ENCODE peak calls at places on chromosomes 6 and 20, in five cellular contexts. S is fibroblast of lung, F is ovary, X is IMR-90, B is psoas muscle. P is an unnamed sample.

GRCh38 chr6:124132256-124132655 is 328.6 kb downstream of the NKAIN2 start:
- DNase-seq in S (no peak), F (no peak), X (no peak), B (no peak), P (no peak)

GRCh38 chr20:45946149-45946970 is 11.9 kb downstream of the PCIF1 start:
- DNase-seq in S (peak; percentile 28), F (peak; percentile 78), X (no peak), B (peak; percentile 82), P (no peak)

GRCh38 chr20:16256981-16257380 is 316.3 kb downstream of the KIF16B start:
- DNase-seq in S (no peak), F (no peak), X (no peak), B (no peak), P (no peak)

GRCh38 chr6:108942556-108943492 is 94.6 kb downstream of the ARMC2 start:
- DNase-seq in S (no peak), F (no peak), X (no peak), B (no peak), P (no peak)

GRCh38 chr6:9851541-9852380 is 563.1 kb downstream of the TFAP2A start:
- DNase-seq in S (no peak), F (no peak), X (peak; percentile 9), B (no peak), P (no peak)

GRCh38 chr6:157985378-157986155 is 3.9 kb downstream of the SYNJ2 start:
- DNase-seq in S (no peak), F (no peak), X (no peak), B (no peak), P (no peak)

GRCh38 chr20:34055290-34055689 is 56.8 kb downstream of the EIF2S2 start:
- DNase-seq in S (no peak), F (no peak), X (no peak), B (no peak), P (no peak)

GRCh38 chr6:112979830-112980229 is 632.7 kb downstream of the RFPL4B start:
- DNase-seq in S (no peak), F (no peak), X (no peak), B (no peak), P (peak; percentile 23)

GRCh38 chr6:14001329-14002012 is 76.7 kb downstream of the RNF182 start:
- DNase-seq in S (peak; percentile 96), F (no peak), X (peak; percentile 99), B (no peak), P (peak; percentile 93)

GRCh38 chr6:100456178-100456880 is 8.4 kb downstream of the SIM1 start:
- DNase-seq in S (no peak), F (no peak), X (no peak), B (no peak), P (no peak)

GRCh38 chr6:100456881-100457220 is 7.9 kb downstream of the SIM1 start:
- DNase-seq in S (no peak), F (no peak), X (no peak), B (no peak), P (no peak)

GRCh38 chr6:100459291-100459690 is 5.4 kb downstream of the SIM1 start:
- DNase-seq in S (no peak), F (no peak), X (no peak), B (no peak), P (no peak)

GRCh38 chr6:100458841-100459154 is 5.9 kb downstream of the SIM1 start:
- DNase-seq in S (no peak), F (no peak), X (no peak), B (no peak), P (no peak)

DNA sequence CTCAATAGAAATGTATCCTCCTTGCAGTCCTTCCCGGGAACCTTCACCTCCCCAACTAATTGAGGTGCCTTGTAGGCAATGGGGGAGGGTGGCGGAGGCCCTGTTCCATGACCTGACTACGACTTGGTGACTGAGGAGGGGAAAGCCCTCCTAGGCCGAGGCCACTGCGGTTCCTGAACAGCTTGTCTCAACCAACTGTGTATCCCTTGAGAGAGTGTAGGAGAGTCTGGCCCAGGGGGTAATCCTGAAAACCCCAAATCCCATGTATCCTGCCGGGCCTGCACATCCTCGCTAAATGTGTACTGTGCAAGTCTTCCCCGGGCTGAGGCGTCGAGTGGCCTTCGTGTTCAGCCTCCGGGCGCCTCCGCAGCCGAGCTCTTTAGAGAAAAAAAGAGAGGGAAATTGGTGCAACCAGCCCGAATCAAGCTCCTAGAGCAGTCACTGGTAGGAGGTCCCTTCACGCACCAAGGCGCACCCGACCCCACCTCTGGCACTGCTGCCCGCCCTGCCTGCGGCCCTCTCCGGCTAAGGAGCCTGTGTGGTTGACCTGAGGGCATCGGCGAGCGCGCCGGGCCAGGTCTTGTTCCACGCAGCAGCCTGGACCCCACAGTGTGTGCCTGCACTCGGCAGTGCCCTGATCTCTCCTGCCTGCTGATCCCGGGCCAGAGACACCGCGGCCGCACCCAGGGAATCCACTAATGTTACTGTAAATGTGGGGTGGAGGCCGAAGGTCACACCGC is 7.3 kb downstream of the SIM1 start:
- DNase-seq in S (no peak), F (no peak), X (no peak), B (no peak), P (no peak)
- H3K4me1 ChIP-seq in S (no peaks in the 10 kb centered on the region), F (no peaks in the 10 kb centered on the region), X (no peaks in the 10 kb centered on the region), B (peaks cover 13% of the 10 kb centered on the region), P (peaks cover 6% of the 10 kb centered on the region)

GRCh38 chr6:33668328-33668727 is 43.2 kb downstream of the UQCC2 start:
- DNase-seq in S (no peak), F (no peak), X (no peak), B (no peak), P (no peak)
- H3K27ac ChIP-seq in S (no peak overlapping the region), F (no peak overlapping the region), X (no peak overlapping the region), B (no peak overlapping the region), P (no peak overlapping the region)

DNA sequence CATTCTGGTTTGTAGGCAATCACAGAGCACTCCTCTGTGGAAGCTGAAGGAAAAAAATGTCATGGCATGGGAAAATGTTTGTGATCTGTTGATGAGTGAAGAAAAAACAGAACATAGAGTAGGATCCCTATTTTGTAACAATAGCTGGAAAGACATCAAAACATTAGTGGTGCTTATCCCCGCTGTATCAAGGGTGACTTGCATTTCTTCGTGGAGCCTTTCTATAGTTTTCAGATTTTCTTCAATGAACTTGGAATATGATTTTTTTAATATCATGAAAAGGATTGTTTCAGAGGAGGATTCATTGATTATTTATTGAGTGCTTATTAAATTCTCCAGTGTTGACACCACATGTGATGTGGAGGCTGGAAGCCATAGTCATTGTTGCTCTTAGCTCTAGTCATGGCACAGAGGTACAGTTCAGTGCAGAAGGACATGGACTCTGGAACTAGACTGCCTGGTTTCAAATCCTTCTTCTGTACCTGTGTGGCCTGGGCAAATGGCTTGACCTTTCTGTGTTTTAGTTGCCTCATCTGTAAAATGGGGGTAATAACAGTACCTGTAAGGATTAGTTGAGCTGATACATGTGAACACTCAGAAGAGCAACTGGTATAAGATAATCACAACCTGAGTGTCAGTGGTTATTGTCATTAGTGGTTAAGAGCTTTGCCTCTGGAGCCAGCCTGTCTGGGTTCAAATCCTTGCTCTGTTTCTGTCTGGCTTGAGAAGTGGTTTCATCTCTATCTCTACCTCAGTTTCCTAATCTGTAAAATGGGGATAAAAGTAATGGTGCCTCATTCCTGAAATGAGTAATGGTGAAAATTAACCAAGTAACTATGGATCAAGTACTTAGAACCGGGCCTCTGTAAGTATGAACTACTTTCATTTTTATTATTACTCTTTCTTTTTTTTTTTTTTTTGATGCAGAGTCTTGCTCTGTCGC is 14.7 kb upstream of the CDKN1A start:
- DNase-seq in S (no peak), F (no peak), X (no peak), B (no peak), P (no peak)
- H3K4me1 ChIP-seq in S (peaks cover 9% of the 10 kb centered on the region), F (peaks cover 21% of the 10 kb centered on the region), X (peaks cover 14% of the 10 kb centered on the region), B (peaks cover 34% of the 10 kb centered on the region), P (peaks cover 38% of the 10 kb centered on the region)

DNA sequence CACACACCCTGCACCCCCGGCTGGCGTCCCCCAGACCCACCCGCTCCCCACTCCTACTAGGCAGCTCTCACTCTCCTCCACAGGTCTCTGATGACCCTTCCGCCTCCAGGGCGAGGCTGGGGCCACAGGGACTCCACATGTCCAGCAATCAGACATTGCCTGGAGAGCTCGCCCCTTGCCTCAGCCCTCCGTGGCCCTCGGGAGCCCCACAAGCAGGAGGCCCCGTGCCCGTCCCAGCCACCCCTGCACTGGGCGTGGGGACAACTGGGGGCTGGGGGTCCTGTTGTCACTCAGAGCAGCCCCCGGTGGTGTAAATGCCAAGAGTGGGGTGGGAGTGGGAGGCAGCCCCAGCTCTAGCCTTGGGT is 1.5 kb downstream of the COL20A1 start:
- DNase-seq in S (no peak), F (no peak), X (no peak), B (no peak), P (no peak)
- H3K27ac ChIP-seq in S (no peak overlapping the region), F (no peak overlapping the region), X (no peak overlapping the region), B (no peak overlapping the region), P (no peak overlapping the region)

GRCh38 chr6:44171899-44172546 is 13.4 kb downstream of the CAPN11 start:
- DNase-seq in S (no peak), F (no peak), X (no peak), B (no peak), P (no peak)
- H3K4me1 ChIP-seq in S (peaks cover 2% of the 10 kb centered on the region), F (no peaks in the 10 kb centered on the region), X (peaks cover 2% of the 10 kb centered on the region), B (peaks cover 8% of the 10 kb centered on the region), P (peaks cover 6% of the 10 kb centered on the region)

DNA sequence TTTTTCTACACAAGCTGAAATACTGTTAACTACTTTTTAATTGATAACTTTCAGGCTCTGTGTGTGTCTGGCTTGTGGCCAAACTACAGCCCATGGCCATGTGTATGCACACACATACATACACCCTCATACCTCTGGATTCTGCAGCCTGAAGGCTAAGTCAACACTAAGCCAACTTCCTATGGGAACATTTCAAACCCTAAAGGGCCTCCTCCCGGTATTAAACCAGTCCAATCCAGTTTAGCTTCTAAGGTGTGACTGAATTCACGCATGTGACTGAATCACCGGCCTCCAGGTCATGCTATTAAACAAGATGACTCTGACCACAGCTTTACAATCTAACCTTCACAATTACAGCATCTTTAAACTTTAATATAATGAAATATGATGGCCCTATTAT is 20.7 kb upstream of the DST start:
- DNase-seq in S (no peak), F (no peak), X (no peak), B (no peak), P (no peak)
- H3K27ac ChIP-seq in S (no peak overlapping the region), F (no peak overlapping the region), X (no peak overlapping the region), B (peak overlapping the region; percentile 59), P (no peak overlapping the region)

DNA sequence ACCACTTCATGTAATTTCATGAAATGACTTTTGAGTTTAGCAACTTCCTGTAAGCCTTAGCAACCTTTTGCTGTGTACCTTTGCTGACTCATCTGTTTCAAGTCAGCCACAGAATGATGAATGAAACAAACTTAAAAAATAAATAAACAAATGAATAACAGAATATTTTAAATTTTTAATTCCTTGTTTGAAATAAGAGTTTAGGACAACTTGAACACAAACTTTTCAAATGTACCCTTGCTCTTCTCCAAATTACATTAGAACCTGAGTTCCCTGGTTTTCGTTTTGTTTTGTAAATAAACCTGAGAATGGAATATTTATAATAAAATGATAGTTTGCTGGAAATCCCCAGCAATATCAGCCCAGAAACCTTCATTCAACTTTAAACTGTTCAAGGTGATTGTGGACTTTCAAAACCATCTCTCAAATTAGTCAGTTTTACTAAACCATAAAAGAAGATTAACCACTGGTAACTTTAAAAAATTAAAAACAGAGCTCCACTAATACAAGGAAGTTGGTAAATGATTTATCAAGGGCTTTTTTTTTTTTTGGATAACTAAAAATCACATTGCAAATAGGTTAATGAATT is 10.1 kb downstream of the MBOAT1 start:
- DNase-seq in S (peak; percentile 54), F (no peak), X (peak; percentile 40), B (no peak), P (no peak)
- H3K4me1 ChIP-seq in S (peaks cover 2% of the 10 kb centered on the region), F (peaks cover 24% of the 10 kb centered on the region), X (peaks cover 2% of the 10 kb centered on the region), B (no peaks in the 10 kb centered on the region), P (peaks cover 80% of the 10 kb centered on the region)

P was measured in SJSA1.